ENCODE peak calls at places on chromosomes 5 and 9, in eight cellular contexts. One of them, this sample, is unnamed.

GRCh38 chr5:88680253-88681132 is 202.5 kb downstream of the MEF2C start:
- DNase-seq in epithelial cell of esophagus: peak; percentile 52
- DNase-seq in prostate gland: peak; percentile 25
- DNase-seq in naive B cell: peak; percentile 50
- DNase-seq in head of caudate nucleus: peak; percentile 97
- DNase-seq in stimulated activated CD4-positive, alpha-beta T cell treated with anti-CD3 and anti-CD28 coated beads, Interleukin-1b, Interleukin-23, amount 100 ng/mL, for 1 hour: peak; percentile 69
- DNase-seq in RCC 7860: no peak
- DNase-seq in iPS-NIHi11: peak; percentile 82
- DNase-seq in this sample: no peak

GRCh38 chr5:36252722-36253340 is 11.1 kb upstream of the NADK2 start:
- DNase-seq in RCC 7860: no peak
- DNase-seq in naive B cell: no peak
- DNase-seq in prostate gland: no peak
- DNase-seq in stimulated activated CD4-positive, alpha-beta T cell treated with anti-CD3 and anti-CD28 coated beads, Interleukin-1b, Interleukin-23, amount 100 ng/mL, for 1 hour: no peak
- DNase-seq in iPS-NIHi11: no peak
- DNase-seq in epithelial cell of esophagus: no peak
- DNase-seq in head of caudate nucleus: no peak
- DNase-seq in this sample: no peak

GRCh38 chr5:147223343-147223742 is 11.5 kb upstream of the STK32A start:
- DNase-seq in iPS-NIHi11: no peak
- DNase-seq in head of caudate nucleus: no peak
- DNase-seq in naive B cell: no peak
- DNase-seq in epithelial cell of esophagus: no peak
- DNase-seq in RCC 7860: no peak
- DNase-seq in prostate gland: no peak
- DNase-seq in stimulated activated CD4-positive, alpha-beta T cell treated with anti-CD3 and anti-CD28 coated beads, Interleukin-1b, Interleukin-23, amount 100 ng/mL, for 1 hour: no peak
- DNase-seq in this sample: no peak

GRCh38 chr5:3218096-3218495 is 377.5 kb upstream of the IRX1 start:
- DNase-seq in epithelial cell of esophagus: no peak
- DNase-seq in stimulated activated CD4-positive, alpha-beta T cell treated with anti-CD3 and anti-CD28 coated beads, Interleukin-1b, Interleukin-23, amount 100 ng/mL, for 1 hour: no peak
- DNase-seq in head of caudate nucleus: peak; percentile 41
- DNase-seq in iPS-NIHi11: no peak
- DNase-seq in RCC 7860: no peak
- DNase-seq in prostate gland: no peak
- DNase-seq in naive B cell: no peak
- DNase-seq in this sample: peak; percentile 82

GRCh38 chr5:173625261-173625660 is 8.8 kb upstream of the BOD1 start:
- DNase-seq in RCC 7860: no peak
- DNase-seq in prostate gland: no peak
- DNase-seq in iPS-NIHi11: no peak
- DNase-seq in epithelial cell of esophagus: no peak
- DNase-seq in head of caudate nucleus: no peak
- DNase-seq in stimulated activated CD4-positive, alpha-beta T cell treated with anti-CD3 and anti-CD28 coated beads, Interleukin-1b, Interleukin-23, amount 100 ng/mL, for 1 hour: no peak
- DNase-seq in naive B cell: no peak
- DNase-seq in this sample: no peak

GRCh38 chr9:347667-348292 is 133.1 kb downstream of the DOCK8 start:
- DNase-seq in naive B cell: no peak
- DNase-seq in RCC 7860: peak; percentile 37
- DNase-seq in iPS-NIHi11: peak; percentile 44
- DNase-seq in epithelial cell of esophagus: peak; percentile 62
- DNase-seq in prostate gland: no peak
- DNase-seq in head of caudate nucleus: no peak
- DNase-seq in stimulated activated CD4-positive, alpha-beta T cell treated with anti-CD3 and anti-CD28 coated beads, Interleukin-1b, Interleukin-23, amount 100 ng/mL, for 1 hour: no peak
- DNase-seq in this sample: no peak

GRCh38 chr5:149387081-149387611 is 8.1 kb upstream of the IL17B start:
- DNase-seq in iPS-NIHi11: no peak
- DNase-seq in naive B cell: no peak
- DNase-seq in RCC 7860: no peak
- DNase-seq in epithelial cell of esophagus: no peak
- DNase-seq in prostate gland: no peak
- DNase-seq in stimulated activated CD4-positive, alpha-beta T cell treated with anti-CD3 and anti-CD28 coated beads, Interleukin-1b, Interleukin-23, amount 100 ng/mL, for 1 hour: no peak
- DNase-seq in head of caudate nucleus: no peak
- DNase-seq in this sample: no peak

GRCh38 chr9:137405677-137406081 is 17.3 kb downstream of the EXD3 start:
- DNase-seq in iPS-NIHi11: no peak
- DNase-seq in naive B cell: no peak
- DNase-seq in RCC 7860: no peak
- DNase-seq in stimulated activated CD4-positive, alpha-beta T cell treated with anti-CD3 and anti-CD28 coated beads, Interleukin-1b, Interleukin-23, amount 100 ng/mL, for 1 hour: no peak
- DNase-seq in epithelial cell of esophagus: no peak
- DNase-seq in prostate gland: no peak
- DNase-seq in head of caudate nucleus: no peak
- DNase-seq in this sample: no peak

GRCh38 chr5:9927106-9927505 is 297.0 kb upstream of the TAS2R1 start:
- DNase-seq in stimulated activated CD4-positive, alpha-beta T cell treated with anti-CD3 and anti-CD28 coated beads, Interleukin-1b, Interleukin-23, amount 100 ng/mL, for 1 hour: no peak
- DNase-seq in prostate gland: no peak
- DNase-seq in head of caudate nucleus: no peak
- DNase-seq in RCC 7860: peak; percentile 75
- DNase-seq in naive B cell: no peak
- DNase-seq in epithelial cell of esophagus: peak; percentile 44
- DNase-seq in iPS-NIHi11: no peak
- DNase-seq in this sample: no peak

GRCh38 chr5:152113401-152113800 is 188.8 kb upstream of the GLRA1 start:
- DNase-seq in stimulated activated CD4-positive, alpha-beta T cell treated with anti-CD3 and anti-CD28 coated beads, Interleukin-1b, Interleukin-23, amount 100 ng/mL, for 1 hour: peak; percentile 4
- DNase-seq in RCC 7860: no peak
- DNase-seq in iPS-NIHi11: no peak
- DNase-seq in prostate gland: no peak
- DNase-seq in naive B cell: no peak
- DNase-seq in epithelial cell of esophagus: no peak
- DNase-seq in head of caudate nucleus: no peak
- DNase-seq in this sample: no peak

GRCh38 chr9:130872912-130873503 is 23.6 kb downstream of the QRFP start:
- DNase-seq in naive B cell: no peak
- DNase-seq in epithelial cell of esophagus: no peak
- DNase-seq in iPS-NIHi11: no peak
- DNase-seq in prostate gland: peak; percentile 68
- DNase-seq in stimulated activated CD4-positive, alpha-beta T cell treated with anti-CD3 and anti-CD28 coated beads, Interleukin-1b, Interleukin-23, amount 100 ng/mL, for 1 hour: no peak
- DNase-seq in RCC 7860: no peak
- DNase-seq in head of caudate nucleus: peak; percentile 90
- DNase-seq in this sample: no peak

GRCh38 chr5:165202144-165202910 is 1696.9 kb downstream of the MAT2B start:
- DNase-seq in epithelial cell of esophagus: no peak
- DNase-seq in stimulated activated CD4-positive, alpha-beta T cell treated with anti-CD3 and anti-CD28 coated beads, Interleukin-1b, Interleukin-23, amount 100 ng/mL, for 1 hour: no peak
- DNase-seq in iPS-NIHi11: no peak
- DNase-seq in naive B cell: no peak
- DNase-seq in RCC 7860: no peak
- DNase-seq in head of caudate nucleus: no peak
- DNase-seq in prostate gland: no peak
- DNase-seq in this sample: no peak